ENCODE peak calls at places on chromosomes 6 and 20, in five cellular contexts. B is neural crest cell, N is neuronal stem cell, W is HS-5, Z is NCI-H2029. M is an unnamed sample.

GRCh38 chr20:45957021-45957941 is 14.7 kb downstream of the ZNF335 start:
- DNase-seq in B (no peak), N (no peak), W (no peak), Z (no peak), M (no peak)

GRCh38 chr6:72819609-72820008 is 197.7 kb downstream of the KCNQ5 start:
- DNase-seq in B (no peak), N (no peak), W (no peak), Z (peak), M (no peak)

GRCh38 chr20:14410869-14411555 is 73.6 kb upstream of the FLRT3 start:
- DNase-seq in B (no peak), N (no peak), W (no peak), Z (no peak), M (no peak)

GRCh38 chr20:33111306-33111705 is 31.9 kb downstream of the BPIFB4 start:
- DNase-seq in B (no peak), N (no peak), W (no peak), Z (no peak), M (no peak)

GRCh38 chr6:74073896-74074295 is 377.9 kb downstream of the CD109 start:
- DNase-seq in B (no peak), N (no peak), W (peak), Z (no peak), M (no peak)

GRCh38 chr6:31784270-31784925 is 7.3 kb upstream of the VWA7 start:
- DNase-seq in B (no peak), N (no peak), W (no peak), Z (no peak), M (no peak)

GRCh38 chr6:112367655-112368054 is 20.5 kb downstream of the RFPL4B start:
- DNase-seq in B (no peak), N (no peak), W (no peak), Z (no peak), M (no peak)

GRCh38 chr6:20211941-20212391 is 303 bp downstream of the MBOAT1 start:
- DNase-seq in B (no peak), N (no peak), W (no peak), Z (peak), M (no peak)

GRCh38 chr6:7529141-7529540 is 12.3 kb upstream of the DSP start:
- DNase-seq in B (no peak), N (no peak), W (no peak), Z (no peak), M (no peak)

GRCh38 chr6:29419516-29419915 is 4.8 kb downstream of the OR12D1 start:
- DNase-seq in B (no peak), N (no peak), W (peak), Z (no peak), M (no peak)

GRCh38 chr6:89745096-89745495 is 74.5 kb downstream of the MDN1 start:
- DNase-seq in B (no peak), N (no peak), W (no peak), Z (no peak), M (no peak)

M was measured in Ammon's horn.